ENCODE peak calls at places on chromosomes 3 and 15, in six cellular contexts. Z, T, C, S, U and D are unnamed samples.

GRCh38 chr3:176430244-176430893 is 766.9 kb downstream of the TBL1XR1 start:
- DNase-seq in Z (no peak), T (peak), C (no peak), S (peak), U (no peak), D (peak)

GRCh38 chr3:71978150-71978721 is 193.3 kb upstream of the PROK2 start:
- DNase-seq in Z (no peak), T (no peak), C (no peak), S (no peak), U (no peak), D (peak)

GRCh38 chr3:34793066-34793465 is 846.3 kb upstream of the ARPP21 start:
- DNase-seq in Z (no peak), T (no peak), C (no peak), S (no peak), U (no peak), D (no peak)

GRCh38 chr3:162647321-162647720 is 1150.7 kb downstream of the OTOL1 start:
- DNase-seq in Z (no peak), T (no peak), C (no peak), S (no peak), U (no peak), D (no peak)

GRCh38 chr3:121431717-121432517 is 113.9 kb downstream of the POLQ start:
- DNase-seq in Z (no peak), T (no peak), C (no peak), S (peak), U (peak), D (peak)

GRCh38 chr15:89556413-89557262 is 18.6 kb upstream of the TICRR start:
- DNase-seq in Z (no peak), T (peak), C (no peak), S (peak), U (peak), D (peak)

GRCh38 chr3:14631687-14632444 is 19.7 kb upstream of the CCDC174 start:
- DNase-seq in Z (no peak), T (no peak), C (no peak), S (no peak), U (no peak), D (no peak)

GRCh38 chr3:140092883-140093536 is 158.0 kb downstream of the CLSTN2 start:
- DNase-seq in Z (no peak), T (peak), C (no peak), S (no peak), U (no peak), D (peak)

GRCh38 chr15:29072444-29072843 is 186.7 kb downstream of the APBA2 start:
- DNase-seq in Z (no peak), T (no peak), C (no peak), S (no peak), U (no peak), D (no peak)

GRCh38 chr15:28022961-28023360 is 76.2 kb downstream of the OCA2 start:
- DNase-seq in Z (no peak), T (no peak), C (no peak), S (no peak), U (no peak), D (no peak)

GRCh38 chr15:28025413-28025812 is 73.7 kb downstream of the OCA2 start:
- DNase-seq in Z (no peak), T (no peak), C (no peak), S (no peak), U (no peak), D (no peak)

GRCh38 chr15:28024889-28025250 is 74.2 kb downstream of the OCA2 start:
- DNase-seq in Z (no peak), T (no peak), C (no peak), S (no peak), U (no peak), D (no peak)

GRCh38 chr15:28023422-28023821 is 75.7 kb downstream of the OCA2 start:
- DNase-seq in Z (no peak), T (no peak), C (no peak), S (no peak), U (no peak), D (no peak)

GRCh38 chr15:28023933-28024888 is 74.9 kb downstream of the OCA2 start:
- DNase-seq in Z (no peak), T (no peak), C (no peak), S (no peak), U (no peak), D (no peak)
- TF ChIP-seq CTCF in Z (no peak), T (no peak), C (no peak), S (no peak), U (no peak), D (no peak)

GRCh38 chr3:182308328-182308727 is 485.0 kb upstream of the ATP11B start:
- DNase-seq in Z (no peak), T (no peak), C (no peak), S (no peak), U (no peak), D (no peak)
- H3K4me3 ChIP-seq in Z (no peak), T (no peak), C (no peak), S (no peak), U (no peak), D (no peak)

DNA sequence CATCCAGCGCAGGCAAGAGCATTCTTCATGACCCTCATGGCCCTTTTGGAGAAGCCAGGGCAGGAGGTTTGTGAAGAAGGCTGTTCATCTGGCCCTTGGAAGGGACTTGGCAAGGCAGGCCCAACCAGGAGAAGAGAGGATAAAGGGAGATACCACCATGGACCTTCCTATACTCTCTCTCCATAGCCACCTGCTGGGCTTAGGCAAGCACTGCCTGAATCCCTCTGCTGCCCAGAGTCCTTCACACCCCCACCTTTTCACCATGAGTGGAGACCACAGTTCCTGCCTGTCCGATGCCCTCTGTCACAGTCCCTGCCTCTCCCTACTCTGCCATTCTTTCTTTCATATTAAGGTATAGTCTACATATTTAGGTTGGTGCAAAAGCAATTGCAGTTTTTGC is 10.6 kb upstream of the SFMBT1 start:
- DNase-seq in Z (no peak), T (peak), C (no peak), S (no peak), U (no peak), D (peak)
- TF ChIP-seq CTCF in Z (no peak), T (peak), C (no peak), S (peak), U (peak), D (peak)

DNA sequence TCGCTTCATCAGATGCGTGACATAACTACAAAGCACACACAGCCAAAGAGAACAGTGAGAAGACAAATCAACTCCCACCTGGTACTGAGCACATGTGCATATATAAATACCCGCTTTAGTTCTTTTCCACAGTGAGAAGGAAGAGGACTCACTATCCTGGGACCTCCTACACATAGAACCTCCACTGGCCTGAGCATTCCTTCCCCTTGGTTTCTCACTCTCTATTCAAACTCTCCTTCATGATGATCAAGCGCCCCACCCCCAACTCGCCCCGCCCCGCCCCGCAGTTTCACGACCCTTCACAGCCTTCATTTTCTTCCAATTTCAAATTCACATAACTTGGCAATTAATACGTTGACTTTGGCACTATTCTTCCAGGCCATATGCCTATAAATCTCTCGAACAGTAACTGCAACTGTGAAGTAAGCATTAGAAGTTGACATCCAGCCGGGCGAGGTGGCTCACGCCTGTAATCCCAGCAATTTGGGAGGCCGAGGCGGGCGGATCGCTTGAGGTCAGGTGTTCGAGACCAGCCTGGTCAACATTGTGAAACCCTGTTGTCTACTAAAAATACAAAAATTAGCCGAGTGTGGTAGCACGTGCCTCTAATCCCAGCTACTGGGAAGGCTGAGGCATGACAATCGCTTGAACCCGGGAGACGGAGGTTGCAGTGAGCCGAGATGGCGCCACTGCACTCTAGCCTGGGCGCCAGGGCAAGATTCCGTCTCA is 1.1 kb downstream of the RPS17 start:
- DNase-seq in Z (no peak), T (no peak), C (no peak), S (no peak), U (no peak), D (no peak)
- H3K4me3 ChIP-seq in Z (peak), T (peak), C (peak), S (peak), U (peak), D (peak)

GRCh38 chr3:1350885-1351284 is 258.1 kb downstream of the CNTN6 start:
- DNase-seq in Z (no peak), T (no peak), C (no peak), S (no peak), U (no peak), D (no peak)

GRCh38 chr3:1346386-1346785 is 253.6 kb downstream of the CNTN6 start:
- DNase-seq in Z (no peak), T (no peak), C (no peak), S (no peak), U (no peak), D (no peak)

DNA sequence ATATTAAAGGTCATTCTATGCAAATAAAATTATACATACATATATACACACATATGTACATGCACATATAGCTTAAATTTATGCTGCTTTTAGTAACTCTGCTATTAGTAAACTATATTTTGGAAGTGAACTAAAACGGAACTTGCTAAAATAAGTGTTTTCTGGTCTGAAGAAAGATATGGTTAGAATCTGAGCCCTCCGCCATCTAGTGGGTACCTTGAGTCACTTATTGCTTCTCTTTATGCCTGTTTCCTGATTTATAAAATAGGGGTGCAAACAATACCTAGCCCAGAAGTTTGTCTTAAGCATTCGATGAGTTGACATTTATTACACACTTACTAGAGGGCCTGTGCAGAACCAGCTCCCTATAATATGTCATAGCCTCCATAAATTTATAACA is 255.7 kb downstream of the CNTN6 start:
- DNase-seq in Z (no peak), T (no peak), C (no peak), S (no peak), U (no peak), D (no peak)
- TF ChIP-seq CTCF in Z (no peak), T (no peak), C (no peak), S (peak), U (no peak), D (no peak)

DNA sequence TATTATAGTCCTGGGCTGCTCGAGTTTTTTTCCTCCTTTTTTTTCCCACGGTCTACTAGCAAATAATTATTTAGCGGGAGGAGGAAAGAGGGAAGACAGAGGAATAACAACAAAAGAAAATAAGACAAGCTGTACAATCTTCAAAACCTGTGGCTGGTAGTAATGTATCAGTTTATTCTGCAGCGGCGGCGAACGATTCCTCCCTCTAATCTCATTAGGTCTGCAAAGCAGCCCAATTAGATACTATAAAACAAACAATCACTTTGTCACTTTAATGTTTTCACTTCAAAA is 398 bp upstream of the TLE3 start:
- DNase-seq in Z (no peak), T (no peak), C (no peak), S (no peak), U (no peak), D (peak)
- H3K4me3 ChIP-seq in Z (peak), T (peak), C (peak), S (peak), U (peak), D (peak)